ENCODE peak calls at places on chromosome 15, in seven cellular contexts. H is Calu3, O is AG04449, I is ovary, V is upper lobe of right lung, W is foreskin keratinocyte, Q is cardiac fibroblast. Z is an unnamed sample.

GRCh38 chr15:75750261-75751050 is 37.8 kb upstream of the CSPG4 start:
- DNase-seq in W (no peak), O (no peak), V (peak), H (no peak), Q (no peak), I (no peak), Z (no peak)

GRCh38 chr15:52224211-52224610 is 33.0 kb upstream of the GNB5 start:
- DNase-seq in W (no peak), I (no peak), O (no peak), H (no peak), Q (no peak), V (no peak), Z (no peak)

GRCh38 chr15:48946088-48946839 is 17.5 kb downstream of the SHC4 start:
- DNase-seq in Q (peak), W (peak), H (peak), O (no peak), I (no peak), V (no peak), Z (no peak)

GRCh38 chr15:64010719-64011118 is 35.6 kb downstream of the DAPK2 start:
- DNase-seq in I (no peak), O (no peak), V (no peak), W (peak), Q (peak), H (peak), Z (no peak)

GRCh38 chr15:61656391-61656790 is 403.9 kb downstream of the VPS13C start:
- DNase-seq in O (no peak), V (no peak), I (no peak), H (no peak), Q (no peak), W (no peak), Z (no peak)

GRCh38 chr15:97931314-97931713 is 29.2 kb upstream of the ARRDC4 start:
- DNase-seq in W (no peak), O (no peak), I (no peak), H (no peak), Q (no peak), V (no peak), Z (no peak)

GRCh38 chr15:64894395-64895056 is 17.2 kb upstream of the ANKDD1A start:
- DNase-seq in H (no peak), O (no peak), I (no peak), Q (no peak), V (no peak), W (no peak), Z (peak)

GRCh38 chr15:65824031-65824743 is 32.1 kb upstream of the DENND4A start:
- DNase-seq in O (no peak), H (peak), W (peak), V (no peak), I (peak), Q (peak), Z (peak)

GRCh38 chr15:48402778-48403177 is 71.5 kb downstream of the DUT start:
- DNase-seq in Q (no peak), V (no peak), W (peak), H (no peak), I (no peak), O (no peak), Z (no peak)

GRCh38 chr15:39013262-39013661 is 448.6 kb upstream of the RASGRP1 start:
- DNase-seq in O (no peak), I (no peak), H (no peak), Q (no peak), V (no peak), W (no peak), Z (no peak)

GRCh38 chr15:44215594-44215993 is 20.5 kb upstream of the FRMD5 start:
- DNase-seq in Q (peak), W (peak), I (no peak), H (peak), V (no peak), O (peak), Z (no peak)

GRCh38 chr15:54312528-54312927 is 334.3 kb downstream of the UNC13C start:
- DNase-seq in Q (no peak), V (no peak), W (no peak), O (no peak), H (no peak), I (no peak), Z (no peak)

GRCh38 chr15:41160639-41161315 is 44.7 kb upstream of the INO80 start:
- DNase-seq in O (no peak), H (no peak), Q (peak), V (peak), W (peak), I (no peak), Z (no peak)

GRCh38 chr15:41940441-41940857 is 31.9 kb downstream of the EHD4 start:
- DNase-seq in V (no peak), W (peak), Q (peak), H (no peak), O (no peak), I (no peak), Z (no peak)

DNA sequence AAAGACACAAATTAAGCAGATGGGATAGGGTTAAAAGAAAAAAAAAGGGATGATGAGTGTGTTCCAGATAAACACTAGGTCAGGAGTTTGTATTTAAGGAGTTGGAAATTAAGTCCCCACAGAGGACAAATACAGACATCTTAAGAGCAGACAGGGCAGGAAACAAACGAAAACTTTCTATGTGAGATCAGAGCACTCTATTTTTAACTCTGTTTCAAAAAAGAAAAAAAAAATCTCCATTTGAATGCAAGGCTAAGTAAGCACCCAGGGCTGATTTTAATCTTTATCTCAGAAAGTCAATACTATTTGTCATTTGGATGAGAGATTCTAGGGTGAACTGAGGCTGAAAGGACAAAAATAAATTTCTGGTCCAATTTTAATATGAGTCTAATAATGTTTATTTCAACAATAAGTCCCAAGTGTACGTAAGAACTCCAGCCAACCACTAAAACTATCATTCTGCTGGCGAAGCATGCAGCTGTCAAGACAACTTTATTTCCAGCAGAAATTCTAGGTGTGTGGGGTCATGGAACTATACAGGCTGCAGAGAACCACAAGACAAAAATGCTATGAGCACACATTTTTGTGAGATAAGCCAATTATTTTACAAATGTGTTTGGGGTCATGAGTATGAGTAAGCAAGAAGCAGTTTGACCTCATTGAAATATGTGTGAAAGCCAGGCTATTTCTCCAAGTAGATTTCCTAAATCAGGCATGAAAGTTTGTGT is 186.1 kb downstream of the FMN1 start:
- DNase-seq in H (no peak), O (peak), I (no peak), W (no peak), V (no peak), Q (peak), Z (no peak)
- TF ChIP-seq CTCF in H (no peak), O (no peak), I (no peak), W (no peak), V (no peak), Q (no peak), Z (no peak)

GRCh38 chr15:73964736-73965093 is 27.4 kb downstream of the STOML1 start:
- DNase-seq in V (peak), Q (peak), I (peak), W (peak), H (peak), O (no peak), Z (peak)
- TF ChIP-seq CTCF in V (peak), Q (peak), I (peak), W (peak), H (peak), O (peak), Z (peak)

DNA sequence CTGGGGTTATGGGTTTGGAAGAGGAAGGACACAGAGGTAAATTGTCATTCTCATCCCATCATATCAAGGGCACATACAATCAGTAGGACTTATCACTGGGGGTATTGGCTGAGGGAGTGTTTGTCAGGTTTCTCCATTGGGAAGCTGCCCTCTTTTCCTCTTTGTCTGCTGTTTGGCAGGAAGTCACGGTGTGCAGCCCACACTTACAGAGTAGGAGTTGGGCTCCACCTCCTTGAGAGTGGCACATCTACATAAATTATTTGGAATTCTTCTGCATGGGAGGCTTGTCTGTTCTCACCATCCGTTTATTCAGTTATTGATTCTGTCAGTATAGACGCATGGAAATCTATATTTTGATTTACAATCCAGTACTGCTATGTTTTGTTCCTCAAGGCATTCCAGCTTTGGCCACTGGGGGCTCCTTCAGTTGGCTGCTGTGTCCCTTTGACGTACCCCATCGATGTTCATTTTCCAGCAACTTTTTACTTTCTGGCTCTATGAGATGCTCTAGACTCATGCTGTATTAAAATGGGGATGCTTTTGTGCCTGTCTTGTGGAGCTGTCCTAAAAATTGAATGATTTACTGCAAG is 200.3 kb downstream of the SLCO3A1 start:
- DNase-seq in I (no peak), Q (no peak), V (no peak), H (no peak), O (no peak), W (no peak), Z (no peak)
- TF ChIP-seq CTCF in I (no peak), Q (peak), V (peak), H (peak), O (no peak), W (peak), Z (peak)

GRCh38 chr15:74543583-74543982 is 2.6 kb downstream of the ARID3B start:
- DNase-seq in V (no peak), O (no peak), W (no peak), I (no peak), Q (no peak), H (no peak), Z (no peak)
- TF ChIP-seq CTCF in V (no peak), O (no peak), W (peak), I (no peak), Q (no peak), H (peak), Z (peak)

GRCh38 chr15:67834249-67834592 is 5.6 kb downstream of the RNU6-1 start:
- DNase-seq in W (no peak), Q (no peak), O (no peak), I (no peak), V (no peak), H (no peak), Z (no peak)

GRCh38 chr15:67832965-67833503 is 6.8 kb downstream of the RNU6-1 start:
- DNase-seq in O (no peak), I (no peak), H (no peak), W (no peak), Q (no peak), V (no peak), Z (peak)

GRCh38 chr15:67833504-67834248 is 6.2 kb downstream of the RNU6-1 start:
- DNase-seq in W (no peak), V (no peak), O (no peak), H (peak), Q (peak), I (peak), Z (peak)

GRCh38 chr15:67831363-67831762 is 6.1 kb downstream of the SKOR1 start:
- DNase-seq in I (no peak), H (no peak), V (no peak), Q (no peak), O (no peak), W (no peak), Z (no peak)

GRCh38 chr15:67832031-67832551 is 6.8 kb downstream of the SKOR1 start:
- DNase-seq in V (peak), W (no peak), H (no peak), Q (peak), I (no peak), O (no peak), Z (no peak)
- TF ChIP-seq CTCF in V (no peak), W (no peak), H (peak), Q (peak), I (no peak), O (peak), Z (peak)

GRCh38 chr15:69537888-69538287 is 85.3 kb downstream of the RPLP1 start:
- DNase-seq in Q (no peak), W (no peak), H (no peak), V (no peak), I (no peak), O (no peak), Z (no peak)

GRCh38 chr15:69533504-69533903 is 80.9 kb downstream of the RPLP1 start:
- DNase-seq in Q (no peak), H (no peak), W (no peak), V (no peak), O (no peak), I (no peak), Z (no peak)

GRCh38 chr15:69537085-69537484 is 84.5 kb downstream of the RPLP1 start:
- DNase-seq in W (no peak), H (no peak), V (no peak), I (no peak), O (no peak), Q (no peak), Z (no peak)

GRCh38 chr15:69532856-69533255 is 80.2 kb downstream of the RPLP1 start:
- DNase-seq in H (no peak), O (no peak), V (no peak), Q (no peak), W (no peak), I (no peak), Z (no peak)

DNA sequence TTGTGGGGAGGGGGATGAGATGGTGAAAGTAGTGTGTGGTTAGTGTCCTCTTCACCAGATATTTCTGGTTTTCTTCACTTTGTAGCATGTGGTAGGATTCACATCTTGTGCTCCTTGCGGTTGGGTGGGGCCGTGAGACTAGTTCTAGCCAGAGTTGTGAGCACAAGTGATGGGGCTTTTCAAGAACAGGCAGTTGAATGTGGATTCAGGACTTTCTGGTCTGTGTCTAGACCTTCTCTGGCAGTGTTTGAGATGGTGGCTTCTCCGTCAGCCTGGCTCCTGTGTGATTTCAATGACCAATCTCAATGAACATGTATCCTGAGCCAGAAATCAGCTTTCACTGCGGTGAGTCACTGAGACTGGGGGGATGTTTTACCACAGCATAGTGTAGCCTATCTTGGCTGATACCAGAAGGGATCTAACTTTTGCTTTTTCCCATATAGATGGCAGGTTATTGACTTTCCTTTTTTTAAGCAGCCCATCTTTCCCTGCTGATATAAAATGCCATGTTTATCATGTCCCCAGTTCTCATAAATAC is 82.6 kb downstream of the RPLP1 start:
- DNase-seq in V (no peak), I (no peak), W (peak), O (peak), Q (peak), H (no peak), Z (no peak)
- TF ChIP-seq CTCF in V (no peak), I (no peak), W (no peak), O (no peak), Q (no peak), H (no peak), Z (no peak)

Z was measured in nephron progenitor cell.